ENCODE peak calls at places on chromosomes 5 and 9, in seven cellular contexts. T is lower lobe of right lung, N is lung, G is fibroblast of lung, E is MCF 10A, O is tibial artery, L is WTC11. B is an unnamed sample.

GRCh38 chr9:94097788-94098413 is 13.6 kb downstream of the PTPDC1 start:
- DNase-seq in T (no peak), N (no peak), G (peak), E (peak), O (no peak), L (no peak), B (peak)

GRCh38 chr5:128538249-128539037 is 398 bp upstream of the FBN2 start:
- DNase-seq in T (peak), N (no peak), G (peak), E (peak), O (peak), L (peak), B (peak)

GRCh38 chr5:174552428-174552827 is 172.0 kb upstream of the MSX2 start:
- DNase-seq in T (no peak), N (no peak), G (no peak), E (no peak), O (no peak), L (peak), B (no peak)

GRCh38 chr9:129381481-129381957 is 203.5 kb upstream of the IER5L start:
- DNase-seq in T (no peak), N (no peak), G (no peak), E (no peak), O (no peak), L (no peak), B (no peak)

GRCh38 chr5:156879665-156880285 is 29.7 kb downstream of the PPP1R2B start:
- DNase-seq in T (no peak), N (no peak), G (no peak), E (no peak), O (no peak), L (no peak), B (no peak)

GRCh38 chr9:4939118-4939561 is 45.9 kb upstream of the JAK2 start:
- DNase-seq in T (no peak), N (no peak), G (no peak), E (no peak), O (no peak), L (no peak), B (no peak)

GRCh38 chr5:58318468-58318867 is 141.4 kb downstream of the PLK2 start:
- DNase-seq in T (no peak), N (no peak), G (peak), E (no peak), O (no peak), L (no peak), B (peak)

GRCh38 chr5:87136733-87137132 is 130.9 kb upstream of the RASA1 start:
- DNase-seq in T (no peak), N (no peak), G (no peak), E (no peak), O (no peak), L (no peak), B (no peak)

GRCh38 chr5:111556504-111556903 is 44.2 kb upstream of the STARD4 start:
- DNase-seq in T (no peak), N (no peak), G (no peak), E (no peak), O (no peak), L (no peak), B (no peak)

GRCh38 chr9:4740373-4740622 is 704 bp downstream of the AK3 start:
- DNase-seq in T (no peak), N (no peak), G (no peak), E (no peak), O (no peak), L (no peak), B (no peak)

GRCh38 chr5:9644630-9645029 is 14.5 kb upstream of the TAS2R1 start:
- DNase-seq in T (no peak), N (no peak), G (no peak), E (no peak), O (no peak), L (no peak), B (no peak)

GRCh38 chr5:68661237-68661636 is 432.6 kb upstream of the SLC30A5 start:
- DNase-seq in T (no peak), N (no peak), G (no peak), E (peak), O (no peak), L (peak), B (no peak)

GRCh38 chr9:114805670-114806551 is at the start of gene TNFSF15:
- DNase-seq in T (peak), N (peak), G (peak), E (peak), O (peak), L (peak), B (no peak)

GRCh38 chr5:22926574-22926973 is 73.4 kb upstream of the CDH12 start:
- DNase-seq in T (no peak), N (no peak), G (no peak), E (no peak), O (no peak), L (no peak), B (no peak)

GRCh38 chr9:68780735-68781134 is 75.7 kb downstream of the PIP5K1B start:
- DNase-seq in T (no peak), N (no peak), G (peak), E (peak), O (no peak), L (no peak), B (no peak)

GRCh38 chr9:13128266-13128825 is 151.1 kb downstream of the MPDZ start:
- DNase-seq in T (no peak), N (no peak), G (no peak), E (no peak), O (no peak), L (no peak), B (no peak)

GRCh38 chr5:138536665-138537315 is 6.2 kb downstream of the ETF1 start:
- DNase-seq in T (no peak), N (no peak), G (peak), E (no peak), O (no peak), L (peak), B (no peak)

GRCh38 chr5:76601470-76601869 is 21.7 kb downstream of the F2RL2 start:
- DNase-seq in T (no peak), N (no peak), G (peak), E (peak), O (no peak), L (no peak), B (peak)

GRCh38 chr5:10090074-10090473 is 159.6 kb downstream of the ATPSCKMT start:
- DNase-seq in T (no peak), N (no peak), G (no peak), E (no peak), O (no peak), L (no peak), B (no peak)

GRCh38 chr9:2597483-2597882 is 24.1 kb upstream of the VLDLR start:
- DNase-seq in T (no peak), N (no peak), G (no peak), E (no peak), O (no peak), L (no peak), B (no peak)

GRCh38 chr5:90184764-90185163 is 224.8 kb downstream of the CETN3 start:
- DNase-seq in T (no peak), N (no peak), G (no peak), E (no peak), O (no peak), L (no peak), B (no peak)

GRCh38 chr9:3960661-3961144 is 339.2 kb downstream of the GLIS3 start:
- DNase-seq in T (no peak), N (no peak), G (peak), E (no peak), O (no peak), L (no peak), B (no peak)

GRCh38 chr9:17294822-17295624 is 160.2 kb downstream of the CNTLN start:
- DNase-seq in T (peak), N (no peak), G (no peak), E (no peak), O (no peak), L (no peak), B (no peak)

GRCh38 chr5:179668404-179668803 is 12.4 kb downstream of the CBY3 start:
- DNase-seq in T (no peak), N (no peak), G (peak), E (peak), O (no peak), L (peak), B (peak)

GRCh38 chr9:3896576-3896975 is 370.8 kb upstream of the RFX3 start:
- DNase-seq in T (no peak), N (no peak), G (no peak), E (no peak), O (no peak), L (no peak), B (no peak)

GRCh38 chr9:121599186-121599871 is 52.1 kb upstream of the DAB2IP start:
- DNase-seq in T (peak), N (peak), G (peak), E (peak), O (peak), L (peak), B (no peak)

GRCh38 chr9:121596515-121596914 is 54.9 kb upstream of the DAB2IP start:
- DNase-seq in T (no peak), N (no peak), G (peak), E (no peak), O (no peak), L (no peak), B (no peak)

GRCh38 chr9:121597693-121598166 is 53.7 kb upstream of the DAB2IP start:
- DNase-seq in T (no peak), N (no peak), G (no peak), E (no peak), O (no peak), L (no peak), B (no peak)

GRCh38 chr9:121599872-121600585 is 51.4 kb upstream of the DAB2IP start:
- DNase-seq in T (no peak), N (no peak), G (no peak), E (peak), O (no peak), L (peak), B (no peak)

DNA sequence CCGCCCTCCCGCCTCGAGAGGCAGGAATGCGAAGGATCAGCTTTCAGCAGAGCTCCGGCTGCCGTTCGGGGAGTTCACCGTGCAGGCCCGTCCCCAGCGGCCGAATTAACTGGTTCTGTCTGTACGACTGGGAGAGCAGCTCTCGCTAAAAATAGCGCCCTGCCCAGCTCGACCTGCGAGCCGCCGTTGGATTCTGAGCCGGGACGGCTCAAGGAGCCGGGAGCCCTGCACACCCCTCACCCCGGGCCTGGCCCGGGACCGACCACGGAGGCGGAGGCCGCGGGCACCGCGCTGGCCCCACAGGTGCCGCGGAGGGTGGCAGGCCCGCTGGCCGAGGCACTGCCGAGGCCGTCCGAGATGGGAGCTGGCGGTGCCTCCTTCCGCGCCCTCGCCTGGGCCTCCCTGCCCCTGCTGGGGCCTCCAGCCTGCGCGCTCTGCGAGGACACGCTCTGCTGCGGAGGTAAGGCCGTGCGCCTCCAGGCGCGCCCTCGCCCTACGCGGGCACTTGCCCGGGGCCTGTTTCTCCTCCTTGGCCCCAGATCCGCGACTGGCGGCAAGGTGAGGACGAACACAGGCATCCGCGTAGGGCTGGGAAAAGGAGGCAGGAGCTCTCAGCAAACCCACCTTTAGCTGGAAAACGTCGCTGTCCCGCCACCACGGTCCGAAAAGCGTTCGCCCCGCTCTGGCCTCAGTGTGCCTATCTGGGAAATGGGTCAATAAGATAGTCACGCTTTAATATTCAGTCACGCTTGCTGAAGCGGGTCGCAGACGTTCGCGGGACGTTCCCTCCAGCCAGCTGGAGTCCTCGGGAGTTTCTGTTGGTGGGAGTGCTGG is 53.0 kb upstream of the DAB2IP start:
- DNase-seq in T (peak), N (peak), G (peak), E (no peak), O (peak), L (peak), B (peak)
- TF ChIP-seq CTCF in T (peak), N (no peak), G (peak), E (no peak), O (peak), L (no peak), B (peak)

GRCh38 chr5:172370237-172370640 is 84.1 kb downstream of the SH3PXD2B start:
- DNase-seq in T (no peak), N (no peak), G (no peak), E (peak), O (no peak), L (no peak), B (no peak)

GRCh38 chr5:172361566-172362238 is 78.1 kb upstream of the UBTD2 start:
- DNase-seq in T (peak), N (no peak), G (peak), E (peak), O (peak), L (no peak), B (peak)

GRCh38 chr5:172365948-172366608 is 82.5 kb upstream of the UBTD2 start:
- DNase-seq in T (peak), N (no peak), G (no peak), E (no peak), O (no peak), L (no peak), B (no peak)

GRCh38 chr5:172362755-172363154 is 79.2 kb upstream of the UBTD2 start:
- DNase-seq in T (no peak), N (no peak), G (no peak), E (no peak), O (no peak), L (no peak), B (no peak)

GRCh38 chr5:172364773-172365172 is 81.2 kb upstream of the UBTD2 start:
- DNase-seq in T (no peak), N (no peak), G (no peak), E (peak), O (no peak), L (no peak), B (no peak)
- TF ChIP-seq CTCF in T (no peak), N (no peak), G (no peak), E (no peak), O (no peak), L (no peak), B (no peak)

GRCh38 chr5:126492939-126493338 is 69.7 kb downstream of the GRAMD2B start:
- DNase-seq in T (no peak), N (no peak), G (peak), E (peak), O (no peak), L (peak), B (no peak)

GRCh38 chr5:126487596-126487995 is 64.4 kb downstream of the GRAMD2B start:
- DNase-seq in T (no peak), N (no peak), G (no peak), E (no peak), O (no peak), L (no peak), B (no peak)

GRCh38 chr5:126488362-126489065 is 65.3 kb downstream of the GRAMD2B start:
- DNase-seq in T (no peak), N (no peak), G (no peak), E (no peak), O (no peak), L (no peak), B (no peak)

GRCh38 chr5:126486332-126486731 is 63.1 kb downstream of the GRAMD2B start:
- DNase-seq in T (no peak), N (no peak), G (no peak), E (no peak), O (no peak), L (no peak), B (no peak)

DNA sequence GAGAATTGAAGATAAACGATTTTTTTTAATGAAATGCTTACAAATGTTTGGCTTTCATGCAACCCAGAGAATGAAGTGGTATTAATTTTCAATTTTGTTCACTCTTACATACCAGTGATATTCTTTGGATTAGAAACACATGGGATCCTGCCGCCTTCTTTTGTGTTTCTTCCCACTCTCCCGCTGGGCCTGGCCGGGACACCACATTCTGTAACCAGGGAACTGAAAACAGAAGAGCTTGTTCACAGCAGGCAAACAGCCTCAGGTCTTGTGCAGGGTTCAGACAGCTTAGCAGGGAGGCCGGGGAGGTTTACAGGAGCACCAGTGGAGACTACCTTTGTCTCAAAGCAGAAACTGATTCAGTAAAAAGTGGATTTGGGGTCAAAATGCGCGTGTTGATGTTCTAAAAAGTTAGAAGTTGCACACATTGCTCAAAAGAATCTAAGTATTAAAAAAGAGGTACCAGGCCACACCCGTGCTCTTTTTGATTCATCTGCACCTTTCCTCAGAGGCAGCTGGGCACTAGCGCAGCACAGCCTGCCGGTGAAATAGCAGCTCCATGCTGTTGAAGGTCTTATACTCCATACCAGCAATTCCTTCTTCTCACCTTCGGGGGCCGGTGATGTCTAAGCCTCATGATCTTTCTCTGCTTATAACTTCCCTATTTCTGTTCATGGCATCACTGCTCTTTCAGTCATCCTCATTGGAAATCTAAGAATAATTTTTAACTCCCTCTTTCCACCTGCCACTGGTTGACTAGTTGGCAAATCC is 67.1 kb downstream of the GRAMD2B start:
- DNase-seq in T (no peak), N (no peak), G (peak), E (no peak), O (peak), L (peak), B (peak)
- TF ChIP-seq CTCF in T (no peak), N (no peak), G (no peak), E (no peak), O (no peak), L (no peak), B (peak)

DNA sequence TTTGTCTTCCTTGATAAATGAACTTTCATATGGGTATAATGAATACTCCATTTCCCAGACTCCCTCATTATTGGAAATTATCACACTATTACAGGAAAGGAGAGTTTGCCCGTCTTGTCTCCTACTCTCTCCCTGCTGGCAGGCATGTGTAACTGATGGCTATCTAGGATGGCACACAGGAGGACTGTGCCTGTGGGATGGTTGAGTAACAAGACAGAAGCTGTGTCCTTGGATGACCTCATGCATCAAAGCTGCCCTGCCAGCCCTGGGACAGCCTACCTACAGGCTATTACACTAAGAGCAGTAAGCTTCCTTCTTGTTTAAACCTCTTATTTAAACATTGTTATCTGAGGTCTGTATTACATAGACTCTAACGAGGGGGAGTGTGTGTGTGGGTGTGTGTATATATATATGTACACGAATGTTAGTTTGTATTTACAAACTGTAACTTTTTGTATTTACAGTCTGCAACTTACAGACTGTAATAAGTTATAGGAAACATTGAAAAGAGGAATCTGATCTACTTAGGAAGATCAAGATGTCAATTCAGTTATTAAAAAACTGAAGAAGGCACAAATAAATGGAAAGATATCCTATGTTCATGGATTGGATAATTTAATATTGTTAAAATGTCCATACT is 247.6 kb upstream of the ACO1 start:
- DNase-seq in T (no peak), N (no peak), G (no peak), E (peak), O (no peak), L (peak), B (no peak)
- TF ChIP-seq CTCF in T (no peak), N (no peak), G (no peak), E (no peak), O (no peak), L (no peak), B (no peak)

DNA sequence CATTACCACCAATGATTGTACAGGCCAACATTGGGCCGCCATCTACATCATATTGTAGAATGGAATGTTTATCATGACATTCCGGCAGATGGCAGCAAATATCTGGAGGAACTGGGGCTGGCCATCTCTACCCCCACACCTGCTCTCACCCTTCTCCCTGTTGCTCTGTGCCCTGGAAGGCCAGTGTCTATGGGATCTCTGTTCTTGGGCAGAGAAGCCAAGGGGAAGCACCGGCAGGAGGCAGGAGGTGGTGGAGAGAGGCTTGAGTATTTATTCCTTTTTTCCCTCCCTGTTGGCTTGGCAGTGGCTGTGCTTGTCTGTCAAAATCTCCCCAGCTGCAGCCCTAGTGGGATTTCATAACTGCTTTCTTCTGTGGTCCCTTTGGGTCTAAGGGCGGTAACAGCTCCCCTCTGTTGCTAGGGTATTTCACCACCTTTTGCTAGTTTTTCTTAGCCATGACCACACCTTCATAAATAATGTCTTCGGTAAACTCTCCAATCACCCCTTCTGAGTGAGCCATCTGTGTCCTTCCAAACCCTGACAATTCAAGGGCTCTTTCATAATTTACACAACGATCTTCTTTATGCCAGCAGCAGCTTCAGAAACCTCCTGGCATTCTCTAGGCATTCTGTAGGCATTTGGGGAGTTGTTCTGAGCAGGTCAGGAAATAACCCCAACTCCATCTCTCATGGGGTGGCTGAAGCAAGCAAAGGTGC is 225.8 kb downstream of the MELK start:
- DNase-seq in T (no peak), N (no peak), G (no peak), E (peak), O (no peak), L (no peak), B (no peak)
- TF ChIP-seq CTCF in T (no peak), N (no peak), G (no peak), E (peak), O (no peak), L (no peak), B (no peak)

DNA sequence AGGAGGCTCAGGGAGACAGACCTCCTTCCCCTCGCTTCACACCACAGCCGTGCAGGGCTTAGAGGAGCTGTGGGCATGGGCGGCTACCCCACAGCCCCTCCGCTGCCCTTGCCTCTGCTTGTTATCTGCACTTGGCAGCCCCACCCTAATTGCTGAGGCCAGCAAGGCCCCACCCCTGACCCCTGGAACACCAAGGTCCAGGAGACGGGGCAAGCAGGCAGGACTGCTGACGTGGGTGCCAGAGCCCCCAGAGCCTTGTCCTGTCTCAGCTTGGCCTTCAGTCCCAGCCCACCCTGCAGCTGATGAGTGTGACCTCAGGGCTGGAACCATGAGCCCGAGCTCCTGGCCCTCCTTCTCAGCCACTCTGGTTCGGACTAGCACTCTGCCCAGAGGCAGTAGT is 29.1 kb upstream of the NEURL1B start:
- DNase-seq in T (no peak), N (no peak), G (no peak), E (no peak), O (no peak), L (no peak), B (no peak)
- TF ChIP-seq CTCF in T (no peak), N (no peak), G (no peak), E (no peak), O (no peak), L (no peak), B (no peak)

B was measured in AG09319.